ENCODE peak calls at places on chromosomes 12 and 14, in seven cellular contexts. G is neural crest cell; I is GM04503; P is Peyer's patch; Y is cardiac muscle cell; R is stimulated activated CD4-positive, alpha-beta T cell treated with anti-CD3 and anti-CD28 coated beads, Interleukin-2, amount 100 ng/mL, for 48 hours; K is A549. J is an unnamed sample.
A peak's percentile ranks its signal among the peaks of the same experiment; 100 is the strongest.

GRCh38 chr14:23324455-23324846 is 3.2 kb downstream of the PABPN1 start:
- DNase-seq in G (no peak), I (no peak), P (no peak), Y (no peak), R (no peak), K (no peak), J (no peak)

GRCh38 chr14:53885241-53885640 is 71.4 kb downstream of the BMP4 start:
- DNase-seq in G (no peak), I (no peak), P (no peak), Y (no peak), R (no peak), K (no peak), J (no peak)

GRCh38 chr14:95352481-95352880 is 32.8 kb upstream of the CLMN start:
- DNase-seq in G (no peak), I (no peak), P (no peak), Y (no peak), R (no peak), K (no peak), J (no peak)

GRCh38 chr14:51957950-51958349 is 31.4 kb upstream of the RTRAF start:
- DNase-seq in G (no peak), I (no peak), P (no peak), Y (no peak), R (no peak), K (no peak), J (no peak)

GRCh38 chr12:111322336-111323250 is 46.3 kb downstream of the PHETA1 start:
- DNase-seq in G (no peak), I (no peak), P (no peak), Y (no peak), R (no peak), K (no peak), J (no peak)

GRCh38 chr12:106304001-106304421 is 1.5 kb downstream of the TCP11L2 start:
- DNase-seq in G (no peak), I (no peak), P (no peak), Y (no peak), R (no peak), K (no peak), J (no peak)

GRCh38 chr12:4987076-4987775 is 56.5 kb upstream of the KCNA5 start:
- DNase-seq in G (no peak), I (no peak), P (no peak), Y (no peak), R (no peak), K (no peak), J (no peak)

GRCh38 chr14:66496188-66496807 is 10.1 kb downstream of the CCDC196 start:
- DNase-seq in G (no peak), I (no peak), P (no peak), Y (no peak), R (no peak), K (no peak), J (no peak)

GRCh38 chr14:90566481-90566880 is 169.7 kb downstream of the CALM1 start:
- DNase-seq in G (no peak), I (no peak), P (no peak), Y (no peak), R (no peak), K (no peak), J (no peak)

GRCh38 chr14:105863296-105864108 is 337.1 kb downstream of the TMEM121 start:
- DNase-seq in G (no peak), I (no peak), P (no peak), Y (no peak), R (no peak), K (no peak), J (no peak)

GRCh38 chr14:68841030-68841809 is 48.4 kb upstream of the ZFP36L1 start:
- DNase-seq in G (no peak), I (no peak), P (no peak), Y (no peak), R (no peak), K (no peak), J (no peak)

GRCh38 chr14:44379292-44379977 is 127.6 kb downstream of the FSCB start:
- DNase-seq in G (no peak), I (no peak), P (no peak), Y (no peak), R (no peak), K (no peak), J (no peak)

GRCh38 chr14:92565718-92566115 is 52.1 kb downstream of the RIN3 start:
- DNase-seq in G (no peak), I (no peak), P (no peak), Y (no peak), R (no peak), K (no peak), J (no peak)

GRCh38 chr12:88985631-88986030 is 366.7 kb downstream of the DUSP6 start:
- DNase-seq in G (no peak), I (no peak), P (no peak), Y (no peak), R (no peak), K (no peak), J (no peak)

GRCh38 chr14:89855961-89856360 is 98.6 kb downstream of the EFCAB11 start:
- DNase-seq in G (no peak), I (peak; percentile 74), P (no peak), Y (no peak), R (no peak), K (no peak), J (peak; percentile 79)

GRCh38 chr12:50243507-50243906 is 39.8 kb downstream of the LIMA1 start:
- DNase-seq in G (no peak), I (no peak), P (no peak), Y (no peak), R (no peak), K (no peak), J (no peak)

GRCh38 chr12:113056631-113057488 is at the start of gene DTX1:
- DNase-seq in G (no peak), I (no peak), P (peak; percentile 53), Y (peak; percentile 12), R (peak; percentile 21), K (no peak), J (no peak)

GRCh38 chr12:22684526-22685118 is 59.7 kb downstream of the ETNK1 start:
- DNase-seq in G (no peak), I (no peak), P (no peak), Y (peak; percentile 66), R (no peak), K (no peak), J (no peak)

GRCh38 chr14:97218713-97219355 is 421.7 kb downstream of the VRK1 start:
- DNase-seq in G (peak; percentile 43), I (no peak), P (no peak), Y (peak; percentile 59), R (peak; percentile 20), K (no peak), J (no peak)

GRCh38 chr12:27733052-27733656 is 22.5 kb downstream of the MRPS35 start:
- DNase-seq in G (no peak), I (no peak), P (no peak), Y (peak; percentile 48), R (no peak), K (peak; percentile 39), J (no peak)

GRCh38 chr12:462936-463705 is 3.4 kb downstream of the B4GALNT3 start:
- DNase-seq in G (no peak), I (no peak), P (no peak), Y (no peak), R (no peak), K (no peak), J (no peak)

GRCh38 chr12:105805730-105806390 is 332.9 kb downstream of the NUAK1 start:
- DNase-seq in G (no peak), I (no peak), P (no peak), Y (no peak), R (no peak), K (no peak), J (no peak)

GRCh38 chr12:104671407-104672095 is 214.8 kb downstream of the CHST11 start:
- DNase-seq in G (no peak), I (peak; percentile 78), P (peak; percentile 55), Y (peak; percentile 69), R (peak; percentile 65), K (peak; percentile 89), J (peak; percentile 69)

GRCh38 chr14:44309336-44309735 is 197.7 kb downstream of the FSCB start:
- DNase-seq in G (no peak), I (no peak), P (no peak), Y (no peak), R (no peak), K (no peak), J (no peak)

GRCh38 chr12:124319368-124320050 is 24.6 kb downstream of the RFLNA start:
- DNase-seq in G (no peak), I (no peak), P (no peak), Y (no peak), R (no peak), K (no peak), J (no peak)

GRCh38 chr12:92503029-92503931 is 199.5 kb upstream of the PLEKHG7 start:
- DNase-seq in G (no peak), I (no peak), P (no peak), Y (no peak), R (no peak), K (no peak), J (no peak)

GRCh38 chr14:100888789-100889315 is 14.7 kb downstream of the RTL1 start:
- DNase-seq in G (no peak), I (no peak), P (no peak), Y (no peak), R (no peak), K (no peak), J (no peak)

GRCh38 chr12:121001060-121001459 is 15.2 kb downstream of the C12orf43 start:
- DNase-seq in G (no peak), I (no peak), P (no peak), Y (no peak), R (no peak), K (no peak), J (no peak)

GRCh38 chr14:23564876-23565275 is 2.7 kb downstream of the AP1G2 start:
- DNase-seq in G (no peak), I (no peak), P (no peak), Y (no peak), R (no peak), K (no peak), J (no peak)

GRCh38 chr12:55929306-55929791 is 1.6 kb upstream of the DGKA start:
- DNase-seq in G (no peak), I (no peak), P (peak; percentile 94), Y (no peak), R (peak; percentile 73), K (no peak), J (no peak)

GRCh38 chr12:3533703-3534386 is 42.8 kb downstream of the PRMT8 start:
- DNase-seq in G (no peak), I (no peak), P (no peak), Y (peak; percentile 95), R (no peak), K (no peak), J (no peak)

GRCh38 chr12:121809712-121810116 is 5.9 kb downstream of the SETD1B start:
- DNase-seq in G (no peak), I (no peak), P (no peak), Y (no peak), R (no peak), K (no peak), J (no peak)

GRCh38 chr12:2751686-2752085 is 43.1 kb upstream of the FKBP4 start:
- DNase-seq in G (no peak), I (no peak), P (no peak), Y (no peak), R (no peak), K (no peak), J (no peak)

GRCh38 chr14:51877807-51878206 is 17.4 kb downstream of the GNG2 start:
- DNase-seq in G (no peak), I (no peak), P (no peak), Y (no peak), R (no peak), K (no peak), J (no peak)

J was measured in BJ.